ENCODE peak calls at places on chromosome 1, in ten cellular contexts. G is SK-N-SH, Z is H1, M is GM23338, Y is stomach, D is HCT116, I is breast epithelium, X is endothelial cell of umbilical vein, T is spleen, E is prostate gland. K is an unnamed sample. For H3K4me1, the result is how much of the 10 kb centered on the place peaks cover.

GRCh38 chr1:235617808-235618207 is 31.8 kb downstream of the GNG4 start:
- DNase-seq in G (no peak), Z (no peak), M (no peak), Y (no peak), D (no peak), I (no peak), X (no peak), T (no peak), E (no peak), K (no peak)

GRCh38 chr1:54671985-54672608 is 30.5 kb downstream of the MROH7 start:
- DNase-seq in G (peak), Z (peak), M (peak), Y (peak), D (peak), I (no peak), X (peak), T (no peak), E (peak), K (peak)

GRCh38 chr1:196933531-196934189 is 9.9 kb upstream of the CFHR2 start:
- DNase-seq in G (peak), Z (peak), M (peak), Y (no peak), D (no peak), I (no peak), X (no peak), T (peak), E (no peak), K (no peak)

GRCh38 chr1:183417691-183418491 is at the start of gene NMNAT2:
- DNase-seq in G (peak), Z (peak), M (peak), Y (no peak), D (no peak), I (no peak), X (no peak), T (no peak), E (no peak), K (no peak)

GRCh38 chr1:98794196-98794886 is 132.8 kb downstream of the SNX7 start:
- DNase-seq in G (peak), Z (no peak), M (peak), Y (no peak), D (peak), I (no peak), X (peak), T (no peak), E (peak), K (peak)

GRCh38 chr1:37914719-37915483 is 32.0 kb downstream of the INPP5B start:
- DNase-seq in G (no peak), Z (no peak), M (no peak), Y (no peak), D (no peak), I (no peak), X (no peak), T (no peak), E (no peak), K (no peak)

GRCh38 chr1:182340233-182341058 is 51.1 kb downstream of the GLUL start:
- DNase-seq in G (no peak), Z (no peak), M (no peak), Y (no peak), D (no peak), I (peak), X (no peak), T (no peak), E (no peak), K (no peak)

GRCh38 chr1:177915641-177916040 is 54.2 kb downstream of the SEC16B start:
- DNase-seq in G (no peak), Z (no peak), M (no peak), Y (no peak), D (no peak), I (no peak), X (no peak), T (no peak), E (no peak), K (no peak)

GRCh38 chr1:203672354-203672753 is 45.7 kb downstream of the ATP2B4 start:
- DNase-seq in G (peak), Z (no peak), M (no peak), Y (no peak), D (no peak), I (no peak), X (peak), T (no peak), E (no peak), K (peak)

GRCh38 chr1:14516974-14517812 is 81.3 kb upstream of the KAZN start:
- DNase-seq in G (no peak), Z (no peak), M (no peak), Y (no peak), D (no peak), I (no peak), X (no peak), T (no peak), E (no peak), K (no peak)

GRCh38 chr1:183433703-183434102 is 15.5 kb upstream of the NMNAT2 start:
- DNase-seq in G (peak), Z (no peak), M (no peak), Y (no peak), D (no peak), I (no peak), X (no peak), T (no peak), E (no peak), K (no peak)

GRCh38 chr1:115764541-115764940 is 4.0 kb downstream of the CASQ2 start:
- DNase-seq in G (peak), Z (no peak), M (peak), Y (peak), D (peak), I (no peak), X (peak), T (no peak), E (no peak), K (peak)

GRCh38 chr1:169107673-169108160 is 1.2 kb downstream of the ATP1B1 start:
- DNase-seq in G (no peak), Z (no peak), M (no peak), Y (no peak), D (no peak), I (no peak), X (peak), T (no peak), E (no peak), K (no peak)

GRCh38 chr1:169110691-169111447 is 4.4 kb downstream of the ATP1B1 start:
- DNase-seq in G (peak), Z (no peak), M (no peak), Y (no peak), D (no peak), I (no peak), X (peak), T (no peak), E (no peak), K (peak)

GRCh38 chr1:169109561-169110134 is 3.2 kb downstream of the ATP1B1 start:
- DNase-seq in G (peak), Z (no peak), M (peak), Y (peak), D (peak), I (peak), X (peak), T (no peak), E (peak), K (peak)

GRCh38 chr1:169110265-169110664 is 3.8 kb downstream of the ATP1B1 start:
- DNase-seq in G (no peak), Z (no peak), M (no peak), Y (peak), D (no peak), I (no peak), X (peak), T (no peak), E (no peak), K (no peak)

DNA sequence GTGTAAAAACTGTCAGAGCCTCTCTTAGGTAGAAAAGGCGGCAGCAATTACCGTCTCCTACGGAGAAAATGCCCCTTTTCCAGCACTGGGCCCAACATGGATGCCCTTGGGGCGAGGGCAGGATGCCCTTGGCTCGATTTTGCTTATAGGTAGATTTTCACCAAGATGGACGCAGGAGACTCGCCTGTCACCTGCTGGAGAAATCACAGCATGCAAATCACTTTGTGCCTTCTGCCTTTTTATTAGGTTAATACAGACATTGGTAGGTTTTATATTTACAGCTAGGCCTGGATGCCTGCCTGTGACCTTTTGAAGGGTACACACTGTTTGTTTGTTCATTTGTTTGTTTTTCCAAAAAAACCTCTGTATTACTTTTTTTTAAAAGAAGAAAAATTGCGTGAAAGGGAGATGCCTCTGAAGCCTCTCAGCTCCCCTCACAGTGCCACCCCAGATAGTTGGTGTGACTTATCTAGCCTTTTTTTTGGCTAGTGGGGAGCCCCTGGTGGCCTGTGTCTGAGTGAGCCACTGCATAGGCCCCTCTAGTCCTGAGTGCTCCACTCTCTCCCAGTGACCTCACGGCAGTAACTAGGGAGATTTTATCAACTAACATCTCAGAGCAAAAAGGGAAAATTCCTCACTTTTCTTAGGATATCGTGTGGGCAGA is 2.5 kb downstream of the ATP1B1 start:
- DNase-seq in G (peak), Z (no peak), M (peak), Y (peak), D (no peak), I (no peak), X (no peak), T (no peak), E (peak), K (peak)
- TF ChIP-seq CTCF in G (peak), Z (peak), M (peak), Y (peak), D (peak), I (peak), X (peak), T (no peak), E (no peak), K (peak)

DNA sequence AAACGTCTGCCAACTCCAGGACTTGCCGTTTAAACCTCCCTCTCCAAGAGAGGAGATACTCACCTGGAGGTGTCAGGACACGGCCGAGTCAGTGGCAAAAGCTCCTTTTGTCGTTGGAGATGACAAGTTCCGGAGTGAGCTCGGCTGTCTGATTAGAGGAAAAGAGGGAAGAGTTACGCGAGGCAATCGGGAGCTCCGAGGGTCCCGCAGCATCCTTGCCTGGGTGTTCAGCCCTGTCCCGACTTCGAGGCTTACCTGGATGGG is 497 bp downstream of the ID3 start:
- DNase-seq in G (no peak), Z (no peak), M (no peak), Y (no peak), D (no peak), I (no peak), X (no peak), T (no peak), E (no peak), K (no peak)
- H3K4me1 ChIP-seq in G (half or more), Z (under half), M (half or more), Y (half or more), D (half or more), I (under half), X (half or more), T (half or more), E (under half), K (half or more)

GRCh38 chr1:207803678-207804077 is 51.8 kb downstream of the CD46 start:
- DNase-seq in G (no peak), Z (no peak), M (no peak), Y (no peak), D (no peak), I (no peak), X (no peak), T (no peak), E (peak), K (no peak)
- TF ChIP-seq POLR2AphosphoS5 in G (no peak), Z (no peak), M (no peak), Y (no peak), D (no peak), I (no peak), X (no peak), T (no peak), E (no peak), K (no peak)

GRCh38 chr1:9181990-9182783 is 52.4 kb upstream of the H6PD start:
- DNase-seq in G (peak), Z (peak), M (peak), Y (peak), D (no peak), I (no peak), X (peak), T (peak), E (no peak), K (peak)
- TF ChIP-seq CTCF in G (peak), Z (no peak), M (no peak), Y (no peak), D (no peak), I (no peak), X (peak), T (no peak), E (no peak), K (peak)

GRCh38 chr1:27526569-27527222 is 36.7 kb upstream of the WASF2 start:
- DNase-seq in G (no peak), Z (no peak), M (no peak), Y (no peak), D (no peak), I (no peak), X (no peak), T (no peak), E (no peak), K (no peak)

GRCh38 chr1:27527223-27527856 is 37.4 kb upstream of the WASF2 start:
- DNase-seq in G (peak), Z (peak), M (peak), Y (no peak), D (no peak), I (peak), X (no peak), T (no peak), E (peak), K (peak)

GRCh38 chr1:27529638-27530018 is 39.7 kb upstream of the WASF2 start:
- DNase-seq in G (no peak), Z (no peak), M (no peak), Y (no peak), D (no peak), I (no peak), X (no peak), T (no peak), E (no peak), K (no peak)

GRCh38 chr1:27528701-27529637 is 39.0 kb upstream of the WASF2 start:
- DNase-seq in G (no peak), Z (no peak), M (peak), Y (no peak), D (no peak), I (no peak), X (peak), T (no peak), E (peak), K (peak)

DNA sequence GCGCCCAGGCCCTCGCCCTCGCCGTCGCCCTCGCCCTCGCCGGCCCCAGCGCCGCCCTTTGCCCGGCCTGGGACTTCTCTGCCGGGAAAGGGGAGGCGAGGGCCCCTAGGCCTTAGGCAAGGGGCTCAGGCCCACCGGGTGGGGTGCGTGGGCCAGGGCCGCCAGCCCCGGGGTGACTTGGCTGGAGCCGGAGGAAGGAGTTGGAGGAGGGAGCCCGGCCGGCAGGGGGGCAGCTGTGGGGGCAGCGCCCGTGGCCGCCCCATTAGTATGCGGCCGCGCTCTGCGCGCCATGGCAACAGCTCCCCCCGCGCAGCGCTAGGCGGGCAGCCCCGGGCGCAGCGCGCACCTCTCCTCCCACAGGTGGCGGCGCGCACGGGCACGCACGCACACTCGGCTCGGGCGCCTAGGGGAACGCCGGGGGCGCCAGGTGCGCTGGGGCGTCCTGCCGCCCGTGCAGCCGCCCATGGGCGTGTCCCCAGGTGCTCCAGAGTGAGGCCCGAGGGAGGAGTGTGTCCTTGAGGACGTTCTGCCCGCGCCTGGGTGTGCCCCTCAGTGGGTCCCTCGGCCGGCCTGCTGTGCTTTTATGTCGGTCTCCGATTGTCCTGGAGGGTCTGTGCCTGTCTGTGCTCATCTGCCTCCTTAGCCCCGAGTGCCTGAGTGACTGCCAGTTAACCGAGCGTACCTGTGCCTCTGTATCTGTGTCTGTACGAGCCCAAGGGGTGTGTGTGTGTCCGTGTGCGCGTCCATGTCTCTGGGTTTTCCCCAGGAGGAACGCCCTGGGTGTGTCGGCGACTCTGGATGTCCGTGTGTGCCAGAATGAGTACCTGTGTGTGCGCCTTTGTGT is 38.1 kb upstream of the WASF2 start:
- DNase-seq in G (peak), Z (peak), M (peak), Y (peak), D (no peak), I (no peak), X (peak), T (peak), E (peak), K (peak)
- H3K4me1 ChIP-seq in G (under half), Z (under half), M (under half), Y (half or more), D (half or more), I (under half), X (under half), T (half or more), E (under half), K (under half)

GRCh38 chr1:221719278-221719597 is 22.7 kb downstream of the DUSP10 start:
- DNase-seq in G (no peak), Z (no peak), M (no peak), Y (no peak), D (no peak), I (no peak), X (no peak), T (no peak), E (no peak), K (no peak)

GRCh38 chr1:221718391-221719277 is 23.3 kb downstream of the DUSP10 start:
- DNase-seq in G (no peak), Z (no peak), M (peak), Y (no peak), D (no peak), I (no peak), X (peak), T (no peak), E (no peak), K (no peak)

GRCh38 chr1:221717491-221717865 is 24.4 kb downstream of the DUSP10 start:
- DNase-seq in G (no peak), Z (no peak), M (no peak), Y (no peak), D (no peak), I (no peak), X (no peak), T (no peak), E (no peak), K (no peak)

GRCh38 chr1:221715321-221716169 is 26.3 kb downstream of the DUSP10 start:
- DNase-seq in G (no peak), Z (no peak), M (peak), Y (no peak), D (no peak), I (no peak), X (peak), T (no peak), E (peak), K (no peak)

GRCh38 chr1:221716713-221717490 is 25.0 kb downstream of the DUSP10 start:
- DNase-seq in G (peak), Z (no peak), M (no peak), Y (no peak), D (no peak), I (no peak), X (no peak), T (no peak), E (no peak), K (no peak)
- TF ChIP-seq POLR2AphosphoS5 in G (no peak), Z (no peak), M (no peak), Y (no peak), D (no peak), I (no peak), X (no peak), T (no peak), E (peak), K (peak)

GRCh38 chr1:204812842-204813241 is 57.8 kb upstream of the NFASC start:
- DNase-seq in G (no peak), Z (no peak), M (no peak), Y (no peak), D (no peak), I (no peak), X (no peak), T (no peak), E (no peak), K (no peak)
- TF ChIP-seq CTCF in G (no peak), Z (no peak), M (no peak), Y (no peak), D (no peak), I (no peak), X (no peak), T (no peak), E (no peak), K (no peak)